ENCODE peak calls at places on chromosome 1, in nine cellular contexts. M, V, E, T, U, K, Q, Y and W are unnamed samples.

GRCh38 chr1:17531682-17532487 is 7.6 kb upstream of the ARHGEF10L start:
- DNase-seq in K (peak; percentile 69), V (no peak), Y (peak; percentile 80), T (no peak), E (peak; percentile 66), U (no peak), Q (peak; percentile 37), M (no peak), W (peak; percentile 61)

GRCh38 chr1:91804546-91805023 is 81.4 kb downstream of the TGFBR3 start:
- DNase-seq in V (peak; percentile 70), Q (no peak), U (peak; percentile 97), K (peak; percentile 84), E (no peak), M (peak; percentile 79), T (no peak), Y (no peak), W (no peak)

GRCh38 chr1:247228133-247228532 is 27.7 kb upstream of the VN1R5 start:
- DNase-seq in Y (no peak), U (no peak), M (no peak), Q (no peak), V (no peak), E (no peak), T (no peak), K (no peak), W (no peak)

GRCh38 chr1:210259496-210259895 is 26.9 kb downstream of the SERTAD4 start:
- DNase-seq in M (no peak), K (no peak), U (no peak), V (no peak), Y (no peak), E (no peak), Q (no peak), T (no peak), W (no peak)

GRCh38 chr1:16724718-16725438 is 15.4 kb upstream of the RNU1-4 start:
- DNase-seq in K (no peak), E (peak; percentile 23), M (no peak), T (no peak), Y (no peak), Q (no peak), V (peak; percentile 39), U (no peak), W (no peak)

GRCh38 chr1:240516069-240516468 is 95.9 kb downstream of the GREM2 start:
- DNase-seq in V (no peak), Y (no peak), U (no peak), K (no peak), M (no peak), Q (no peak), E (no peak), T (no peak), W (no peak)

GRCh38 chr1:53552146-53552940 is 93.1 kb downstream of the DMRTB1 start:
- DNase-seq in Y (peak; percentile 1), K (no peak), V (no peak), M (no peak), U (no peak), T (no peak), Q (no peak), E (no peak), W (no peak)

GRCh38 chr1:98797506-98797905 is 136.0 kb downstream of the SNX7 start:
- DNase-seq in Y (no peak), Q (no peak), U (peak; percentile 22), M (no peak), T (no peak), K (no peak), V (no peak), E (no peak), W (no peak)

GRCh38 chr1:19032701-19033515 is 76.4 kb upstream of the IFFO2 start:
- DNase-seq in U (no peak), T (no peak), K (no peak), M (no peak), V (no peak), E (no peak), Q (no peak), Y (no peak), W (no peak)

GRCh38 chr1:182643699-182644098 is 39.5 kb upstream of the RGS16 start:
- DNase-seq in Y (no peak), K (no peak), E (no peak), M (no peak), T (no peak), U (no peak), Q (no peak), V (no peak), W (no peak)

GRCh38 chr1:207329469-207329868 is 8.0 kb downstream of the CD55 start:
- DNase-seq in K (no peak), M (no peak), V (no peak), U (no peak), T (no peak), Y (no peak), E (no peak), Q (no peak), W (no peak)

GRCh38 chr1:48202030-48202752 is 20.3 kb upstream of the SLC5A9 start:
- DNase-seq in Y (peak; percentile 42), Q (peak; percentile 77), E (peak; percentile 71), U (no peak), T (peak; percentile 60), M (peak; percentile 61), K (peak; percentile 37), V (peak; percentile 65), W (peak; percentile 72)

GRCh38 chr1:247175458-247175857 is 3.6 kb upstream of the ZNF124 start:
- DNase-seq in E (no peak), V (no peak), Q (no peak), Y (no peak), M (no peak), T (no peak), U (no peak), K (no peak), W (no peak)

GRCh38 chr1:177744906-177745305 is 225.0 kb downstream of the SEC16B start:
- DNase-seq in V (no peak), Q (no peak), M (no peak), K (no peak), T (no peak), Y (no peak), U (no peak), E (no peak), W (no peak)

GRCh38 chr1:164928223-164928814 is 369.3 kb downstream of the PBX1 start:
- DNase-seq in Q (no peak), E (no peak), V (no peak), T (no peak), K (no peak), M (no peak), Y (no peak), U (no peak), W (no peak)

GRCh38 chr1:83113686-83114085 is 885.2 kb downstream of the TTLL7 start:
- DNase-seq in U (no peak), Y (no peak), T (no peak), E (no peak), V (no peak), Q (no peak), M (no peak), K (no peak), W (no peak)

GRCh38 chr1:28036431-28036830 is 52.0 kb downstream of the EYA3 start:
- DNase-seq in T (no peak), E (no peak), K (no peak), U (no peak), V (no peak), Q (no peak), M (no peak), Y (no peak), W (peak; percentile 32)

DNA sequence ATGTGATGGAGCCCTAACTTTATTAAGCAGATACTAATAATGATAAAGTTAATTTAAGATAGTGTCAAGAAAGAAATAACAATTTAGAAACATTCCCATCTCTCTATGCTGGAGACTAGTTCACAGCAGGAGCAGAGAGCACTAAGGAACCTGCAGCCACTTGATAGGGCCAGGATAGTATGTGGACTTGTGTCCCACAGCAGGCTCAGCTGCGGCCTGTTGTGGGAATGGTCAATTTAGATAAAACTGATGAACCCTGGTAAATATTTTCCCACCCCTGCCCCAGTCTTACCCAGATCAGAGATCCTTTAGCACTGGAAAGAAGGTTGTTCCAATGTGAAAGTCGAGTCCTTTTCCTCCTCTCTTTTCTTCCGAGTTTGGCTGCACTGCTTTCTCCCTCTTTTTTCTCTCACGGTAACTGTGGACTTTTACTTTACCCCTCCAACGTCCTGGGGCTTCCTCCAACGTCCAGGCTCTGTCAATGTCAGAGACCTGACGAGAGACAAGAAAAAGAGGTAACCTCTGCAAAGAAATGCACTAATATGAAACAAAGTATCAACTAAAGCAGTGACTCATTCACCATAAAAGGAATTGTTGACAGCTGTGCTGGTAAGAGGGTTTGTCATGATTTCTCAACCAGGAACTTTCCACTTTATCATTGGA is at the start of gene GBP2:
- DNase-seq in Y (no peak), T (peak; percentile 85), M (peak; percentile 44), Q (no peak), E (no peak), V (no peak), U (peak; percentile 72), K (no peak), W (peak; percentile 86)
- H3K27ac ChIP-seq in Y (peak within 1 kb of the TSS; percentile 82), T (peak within 1 kb of the TSS; percentile 65), M (peak within 1 kb of the TSS; percentile 59), Q (peak within 1 kb of the TSS; percentile 20), E (peak within 1 kb of the TSS; percentile 85), V (peak within 1 kb of the TSS; percentile 58), U (peak within 1 kb of the TSS; percentile 76), K (no peak within 1 kb of the TSS), W (peak within 1 kb of the TSS; percentile 92)

DNA sequence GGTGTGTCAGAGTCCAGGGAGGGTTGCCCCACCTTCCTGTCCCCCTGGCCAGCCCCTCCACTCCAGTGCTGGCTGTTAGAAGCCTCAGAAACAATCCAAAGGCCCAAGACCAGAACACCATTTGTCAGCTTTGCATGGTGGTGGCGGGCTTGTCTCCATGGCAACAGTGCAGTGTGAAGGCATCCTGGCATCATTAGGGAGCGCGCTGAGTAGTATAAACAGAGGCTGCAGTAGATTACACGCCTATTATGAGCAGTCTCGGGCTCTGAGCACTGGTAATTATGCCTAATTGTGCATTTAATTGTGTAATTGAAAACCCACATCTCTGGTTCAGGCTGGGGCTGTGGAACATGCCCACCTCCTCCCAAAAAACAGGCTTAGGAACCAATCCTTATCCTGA is 11.8 kb downstream of the NKAIN1 start:
- DNase-seq in Q (no peak), Y (no peak), U (no peak), K (no peak), T (no peak), V (no peak), M (no peak), E (no peak), W (no peak)
- H3K27me3 ChIP-seq in Q (no peaks in the 10 kb centered on the region), Y (peaks cover 22% of the 10 kb centered on the region), U (no peaks in the 10 kb centered on the region), K (peaks cover 9% of the 10 kb centered on the region), T (no peaks in the 10 kb centered on the region), V (peaks cover 52% of the 10 kb centered on the region), M (no peaks in the 10 kb centered on the region), E (no peaks in the 10 kb centered on the region), W (no peaks in the 10 kb centered on the region)

GRCh38 chr1:238104752-238105151 is 214.0 kb upstream of the ZP4 start:
- DNase-seq in V (no peak), M (no peak), K (no peak), U (no peak), T (no peak), E (no peak), Y (no peak), Q (no peak), W (no peak)
- H3K9me3 ChIP-seq in V (peaks cover 2% of the 10 kb centered on the region), M (no peaks in the 10 kb centered on the region), K (peaks cover 7% of the 10 kb centered on the region), U (no peaks in the 10 kb centered on the region), T (peaks cover 6% of the 10 kb centered on the region), E (no peaks in the 10 kb centered on the region), Y (peaks cover 5% of the 10 kb centered on the region), Q (no peaks in the 10 kb centered on the region), W (no peaks in the 10 kb centered on the region)

DNA sequence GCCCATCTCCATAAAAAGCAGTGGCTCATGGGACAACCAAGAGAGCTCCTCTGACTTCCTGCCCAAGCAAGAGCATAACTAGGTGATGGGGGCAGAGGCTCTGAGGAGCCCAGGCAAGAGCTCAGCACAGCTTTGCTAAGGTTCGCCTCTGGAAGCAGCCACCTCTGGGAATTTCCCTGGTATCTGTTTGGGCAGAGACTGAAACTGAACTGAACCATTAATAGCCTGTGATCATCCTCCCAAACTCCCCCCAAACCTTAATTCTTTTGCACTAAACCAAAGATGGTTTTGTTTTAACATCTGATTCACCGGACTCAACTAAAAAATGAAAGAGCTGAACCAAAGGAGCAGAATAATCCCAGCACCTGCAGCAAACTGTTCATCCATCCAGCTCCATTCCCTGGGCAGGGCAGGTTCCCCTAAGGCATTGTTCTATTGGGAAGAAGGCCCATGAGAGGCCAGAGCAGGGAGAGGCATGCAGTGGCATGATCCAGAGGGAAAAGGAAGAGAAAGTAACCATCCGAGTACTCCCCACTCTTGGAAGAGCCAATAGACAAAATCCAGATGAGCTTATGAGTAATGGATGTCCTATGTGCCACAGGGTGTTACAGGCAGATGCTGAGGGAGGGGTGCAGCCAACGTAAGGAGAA is 77.8 kb upstream of the KAZN start:
- DNase-seq in M (no peak), V (no peak), E (no peak), Y (no peak), Q (no peak), T (no peak), U (no peak), K (no peak), W (no peak)
- H3K27ac ChIP-seq in M (no peak overlapping the region), V (no peak overlapping the region), E (no peak overlapping the region), Y (peak overlapping the region; percentile 53), Q (no peak overlapping the region), T (no peak overlapping the region), U (no peak overlapping the region), K (no peak overlapping the region), W (peak overlapping the region; percentile 11)